ENCODE peak calls at places on chromosomes 1 and 21, in seven cellular contexts. R is activated naive CD8-positive, alpha-beta T cell treated with anti-CD3 and anti-CD28 coated beads for 36 hours; U is lower lobe of right lung; V is GDM1; O is activated naive CD4-positive, alpha-beta T cell; M is NCI-H460; E is MCF 10A. C is an unnamed sample.

GRCh38 chr1:194975913-194976312 is 1632.3 kb downstream of the KCNT2 start:
- DNase-seq in R (no peak), U (no peak), V (no peak), O (no peak), M (peak), E (peak), C (no peak)

GRCh38 chr21:17610862-17611261 is 1.8 kb downstream of the BTG3 start:
- DNase-seq in R (no peak), U (no peak), V (no peak), O (no peak), M (no peak), E (no peak), C (no peak)

GRCh38 chr1:169574336-169574735 is 11.9 kb downstream of the F5 start:
- DNase-seq in R (no peak), U (no peak), V (no peak), O (no peak), M (no peak), E (no peak), C (no peak)

GRCh38 chr1:30452925-30453324 is 270.5 kb downstream of the MATN1 start:
- DNase-seq in R (no peak), U (no peak), V (no peak), O (no peak), M (no peak), E (no peak), C (no peak)

GRCh38 chr1:240928265-240928664 is 316.3 kb upstream of the GREM2 start:
- DNase-seq in R (no peak), U (no peak), V (no peak), O (no peak), M (no peak), E (no peak), C (no peak)

GRCh38 chr21:28971171-28971570 is 21.5 kb downstream of the LTN1 start:
- DNase-seq in R (no peak), U (no peak), V (no peak), O (no peak), M (no peak), E (no peak), C (no peak)

GRCh38 chr1:22527122-22527521 is 36.2 kb upstream of the EPHA8 start:
- DNase-seq in R (no peak), U (no peak), V (no peak), O (no peak), M (no peak), E (no peak), C (no peak)

GRCh38 chr1:16181887-16182719 is 26.2 kb upstream of the EPHA2 start:
- DNase-seq in R (no peak), U (peak), V (no peak), O (no peak), M (peak), E (peak), C (peak)

GRCh38 chr1:11564237-11564636 is 85.3 kb downstream of the DISP3 start:
- DNase-seq in R (no peak), U (no peak), V (no peak), O (no peak), M (no peak), E (no peak), C (no peak)

GRCh38 chr1:53114090-53114489 is 28.3 kb downstream of the SLC1A7 start:
- DNase-seq in R (no peak), U (no peak), V (no peak), O (no peak), M (no peak), E (no peak), C (no peak)

GRCh38 chr1:91404151-91405012 is at the start of gene HFM1:
- DNase-seq in R (peak), U (peak), V (peak), O (peak), M (peak), E (no peak), C (no peak)

GRCh38 chr1:166379447-166379846 is 212.6 kb upstream of the FAM78B start:
- DNase-seq in R (no peak), U (no peak), V (no peak), O (no peak), M (peak), E (peak), C (no peak)

GRCh38 chr1:183590225-183591191 is at the start of gene NCF2:
- DNase-seq in R (peak), U (peak), V (peak), O (no peak), M (no peak), E (peak), C (no peak)

GRCh38 chr21:29295066-29295650 is 3.6 kb upstream of the BACH1 start:
- DNase-seq in R (no peak), U (no peak), V (no peak), O (no peak), M (no peak), E (no peak), C (no peak)

GRCh38 chr1:235923466-235924008 is 56.8 kb upstream of the LYST start:
- DNase-seq in R (no peak), U (no peak), V (no peak), O (no peak), M (no peak), E (no peak), C (no peak)

GRCh38 chr21:43189936-43190335 is 21.1 kb downstream of the CRYAA start:
- DNase-seq in R (no peak), U (no peak), V (no peak), O (no peak), M (no peak), E (no peak), C (no peak)

GRCh38 chr1:180527270-180527669 is 24.9 kb upstream of the ACBD6 start:
- DNase-seq in R (no peak), U (no peak), V (no peak), O (no peak), M (no peak), E (peak), C (no peak)

GRCh38 chr1:173867141-173867752 is 542 bp downstream of the GAS5 start:
- DNase-seq in R (no peak), U (no peak), V (no peak), O (no peak), M (no peak), E (no peak), C (peak)

GRCh38 chr21:44539991-44540666 is at the start of gene KRTAP10-1:
- DNase-seq in R (no peak), U (no peak), V (no peak), O (no peak), M (no peak), E (no peak), C (no peak)

GRCh38 chr21:45010860-45011259 is 63.5 kb upstream of the ADARB1 start:
- DNase-seq in R (no peak), U (peak), V (no peak), O (no peak), M (no peak), E (no peak), C (no peak)

GRCh38 chr1:111127923-111128643 is 11.8 kb downstream of the DRAM2 start:
- DNase-seq in R (no peak), U (no peak), V (no peak), O (no peak), M (no peak), E (no peak), C (no peak)

GRCh38 chr1:41788427-41788826 is 130.3 kb downstream of the HIVEP3 start:
- DNase-seq in R (no peak), U (no peak), V (no peak), O (no peak), M (no peak), E (no peak), C (no peak)

GRCh38 chr1:205493241-205494085 is 11.0 kb upstream of the CDK18 start:
- DNase-seq in R (peak), U (no peak), V (no peak), O (no peak), M (no peak), E (peak), C (peak)

GRCh38 chr1:50419192-50419906 is 3.9 kb downstream of the DMRTA2 start:
- DNase-seq in R (no peak), U (no peak), V (no peak), O (no peak), M (no peak), E (no peak), C (no peak)

GRCh38 chr1:3611170-3612019 is at the start of gene MEGF6:
- DNase-seq in R (peak), U (peak), V (peak), O (peak), M (no peak), E (peak), C (peak)

GRCh38 chr1:220451541-220451940 is 76.4 kb upstream of the MARK1 start:
- DNase-seq in R (no peak), U (no peak), V (no peak), O (no peak), M (no peak), E (peak), C (no peak)

GRCh38 chr1:179126338-179127060 is 44.6 kb downstream of the TOR3A start:
- DNase-seq in R (no peak), U (peak), V (no peak), O (no peak), M (no peak), E (no peak), C (peak)

GRCh38 chr1:35444519-35444774 is 112.8 kb downstream of the KIAA0319L start:
- DNase-seq in R (no peak), U (no peak), V (no peak), O (no peak), M (no peak), E (no peak), C (no peak)

GRCh38 chr1:28411656-28412055 is 42.1 kb downstream of the PHACTR4 start:
- DNase-seq in R (no peak), U (no peak), V (no peak), O (no peak), M (no peak), E (no peak), C (no peak)